ENCODE peak calls at places on chromosomes 7 and 10, in four cellular contexts. One of them, this sample, is unnamed.

GRCh38 chr7:130814753-130815152 is 80.7 kb upstream of the KLF14 start:
- DNase-seq in fibroblast of lung: peak
- DNase-seq in neuronal stem cell: no peak
- DNase-seq in lower lobe of right lung: no peak
- DNase-seq in this sample: no peak

GRCh38 chr7:98323597-98324322 is 42.3 kb downstream of the BRI3 start:
- DNase-seq in fibroblast of lung: peak
- DNase-seq in lower lobe of right lung: no peak
- DNase-seq in neuronal stem cell: peak
- DNase-seq in this sample: no peak

GRCh38 chr7:14807498-14807897 is 95.1 kb downstream of the DGKB start:
- DNase-seq in neuronal stem cell: no peak
- DNase-seq in lower lobe of right lung: no peak
- DNase-seq in fibroblast of lung: no peak
- DNase-seq in this sample: no peak

GRCh38 chr7:124480074-124480820 is 285.3 kb downstream of the GPR37 start:
- DNase-seq in lower lobe of right lung: no peak
- DNase-seq in fibroblast of lung: no peak
- DNase-seq in neuronal stem cell: no peak
- DNase-seq in this sample: no peak

GRCh38 chr7:130227883-130228575 is 20.4 kb downstream of the SSMEM1 start:
- DNase-seq in lower lobe of right lung: no peak
- DNase-seq in neuronal stem cell: no peak
- DNase-seq in fibroblast of lung: no peak
- DNase-seq in this sample: no peak

GRCh38 chr7:140478361-140479061 is 794 bp downstream of the MKRN1 start:
- DNase-seq in fibroblast of lung: peak
- DNase-seq in neuronal stem cell: peak
- DNase-seq in lower lobe of right lung: peak
- DNase-seq in this sample: no peak

GRCh38 chr10:13816195-13816926 is 229.6 kb downstream of the PRPF18 start:
- DNase-seq in neuronal stem cell: no peak
- DNase-seq in fibroblast of lung: peak
- DNase-seq in lower lobe of right lung: peak
- DNase-seq in this sample: peak

GRCh38 chr10:58647770-58648169 is 135.1 kb downstream of the BICC1 start:
- DNase-seq in lower lobe of right lung: no peak
- DNase-seq in fibroblast of lung: no peak
- DNase-seq in neuronal stem cell: no peak
- DNase-seq in this sample: no peak

GRCh38 chr10:75239391-75239790 is 3.6 kb upstream of the COMTD1 start:
- DNase-seq in neuronal stem cell: no peak
- DNase-seq in fibroblast of lung: no peak
- DNase-seq in lower lobe of right lung: no peak
- DNase-seq in this sample: no peak

GRCh38 chr7:158377800-158378623 is 209.6 kb downstream of the PTPRN2 start:
- DNase-seq in fibroblast of lung: no peak
- DNase-seq in lower lobe of right lung: no peak
- DNase-seq in neuronal stem cell: no peak
- DNase-seq in this sample: no peak

GRCh38 chr7:46355331-46355730 is 434.3 kb upstream of the IGFBP3 start:
- DNase-seq in lower lobe of right lung: no peak
- DNase-seq in fibroblast of lung: no peak
- DNase-seq in neuronal stem cell: no peak
- DNase-seq in this sample: no peak

GRCh38 chr10:123766012-123766411 is 99.9 kb downstream of the GPR26 start:
- DNase-seq in neuronal stem cell: no peak
- DNase-seq in lower lobe of right lung: no peak
- DNase-seq in fibroblast of lung: no peak
- DNase-seq in this sample: no peak

DNA sequence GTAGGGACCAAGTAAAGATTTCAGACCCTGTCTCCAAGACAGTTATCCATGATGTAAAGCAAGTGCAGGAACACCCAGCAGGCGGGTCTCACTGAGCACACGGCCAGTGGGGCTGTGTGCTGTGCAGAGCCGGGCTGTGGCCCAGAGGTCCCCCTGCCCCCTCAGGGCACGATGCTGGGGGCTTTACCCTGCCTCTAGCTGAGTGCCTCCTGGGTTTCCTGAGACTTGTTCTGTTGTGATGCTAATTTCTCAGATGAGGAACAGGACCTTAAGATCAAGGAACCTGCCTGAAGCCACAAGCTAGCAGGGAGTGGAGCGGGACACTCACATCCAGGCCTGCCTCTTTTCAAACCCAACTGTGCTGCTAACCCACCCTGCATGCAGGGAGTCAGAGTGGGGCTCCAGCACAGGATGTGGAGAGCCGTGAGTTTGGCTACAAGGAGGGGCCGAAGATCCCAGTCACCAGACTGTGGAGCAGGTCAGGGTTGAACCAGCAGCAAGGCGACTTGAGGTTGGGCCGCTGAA is 76.1 kb upstream of the LYZL2 start:
- DNase-seq in neuronal stem cell: no peak
- DNase-seq in fibroblast of lung: no peak
- DNase-seq in lower lobe of right lung: no peak
- DNase-seq in this sample: no peak
- H3K27ac ChIP-seq in neuronal stem cell: no peak
- H3K27ac ChIP-seq in fibroblast of lung: no peak
- H3K27ac ChIP-seq in lower lobe of right lung: peak
- H3K27ac ChIP-seq in this sample: no peak

GRCh38 chr10:16999665-17000451 is 129.8 kb downstream of the CUBN start:
- DNase-seq in fibroblast of lung: peak
- DNase-seq in lower lobe of right lung: no peak
- DNase-seq in neuronal stem cell: no peak
- DNase-seq in this sample: peak

GRCh38 chr10:17003151-17003550 is 126.5 kb downstream of the CUBN start:
- DNase-seq in lower lobe of right lung: no peak
- DNase-seq in fibroblast of lung: peak
- DNase-seq in neuronal stem cell: no peak
- DNase-seq in this sample: no peak

GRCh38 chr10:17003666-17004065 is 125.9 kb downstream of the CUBN start:
- DNase-seq in fibroblast of lung: no peak
- DNase-seq in neuronal stem cell: no peak
- DNase-seq in lower lobe of right lung: no peak
- DNase-seq in this sample: no peak

GRCh38 chr10:17001961-17002749 is 127.5 kb downstream of the CUBN start:
- DNase-seq in lower lobe of right lung: no peak
- DNase-seq in fibroblast of lung: peak
- DNase-seq in neuronal stem cell: no peak
- DNase-seq in this sample: peak

GRCh38 chr10:17001297-17001744 is 128.3 kb downstream of the CUBN start:
- DNase-seq in lower lobe of right lung: no peak
- DNase-seq in fibroblast of lung: peak
- DNase-seq in neuronal stem cell: no peak
- DNase-seq in this sample: no peak
- H3K27ac ChIP-seq in lower lobe of right lung: peak
- H3K27ac ChIP-seq in fibroblast of lung: peak
- H3K27ac ChIP-seq in neuronal stem cell: no peak
- H3K27ac ChIP-seq in this sample: no peak

DNA sequence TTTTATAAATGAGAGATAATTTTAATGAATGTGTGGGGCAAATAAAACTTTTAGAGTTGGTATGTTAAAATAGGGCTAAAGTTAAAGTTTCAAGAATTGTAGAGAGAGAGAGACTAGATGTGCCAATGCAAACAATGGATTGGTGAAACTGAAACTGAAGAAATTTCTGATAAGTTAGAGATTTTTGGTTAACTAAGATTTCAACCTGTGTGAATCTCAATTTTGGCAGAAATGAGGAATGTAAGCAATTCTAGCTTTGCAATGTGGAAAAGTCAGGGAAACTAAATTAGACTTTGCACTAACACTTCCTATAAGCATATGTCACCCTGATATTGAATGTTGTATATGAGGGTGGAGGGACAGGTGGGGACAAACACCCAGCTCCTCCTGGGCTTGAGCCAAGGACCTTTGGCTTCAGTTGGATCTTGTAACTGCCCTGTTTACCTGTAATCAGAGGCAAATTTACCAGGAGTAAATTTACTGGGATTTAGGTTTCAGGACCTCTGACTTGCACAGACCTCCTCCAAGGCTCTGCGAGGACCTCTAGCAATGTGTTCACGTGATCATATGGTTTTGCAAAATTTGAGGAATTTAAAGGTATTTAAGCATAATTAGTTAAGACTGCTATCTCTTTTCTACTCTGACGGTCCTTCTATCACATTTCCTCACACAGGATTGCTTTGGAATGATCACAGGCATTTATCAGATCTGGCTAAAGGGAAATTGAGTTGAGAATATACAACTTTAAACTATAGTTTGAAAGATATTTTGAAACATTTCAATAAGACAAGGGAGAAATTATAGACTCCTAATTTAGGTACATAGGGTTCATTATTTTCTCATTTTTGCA is 33.1 kb upstream of the RPA3 start:
- DNase-seq in fibroblast of lung: no peak
- DNase-seq in lower lobe of right lung: no peak
- DNase-seq in neuronal stem cell: no peak
- DNase-seq in this sample: no peak
- H3K27ac ChIP-seq in fibroblast of lung: no peak
- H3K27ac ChIP-seq in lower lobe of right lung: no peak
- H3K27ac ChIP-seq in neuronal stem cell: no peak
- H3K27ac ChIP-seq in this sample: no peak

GRCh38 chr10:50563906-50564305 is 59.9 kb downstream of the SGMS1 start:
- DNase-seq in neuronal stem cell: no peak
- DNase-seq in fibroblast of lung: no peak
- DNase-seq in lower lobe of right lung: no peak
- DNase-seq in this sample: no peak
- H3K27ac ChIP-seq in neuronal stem cell: no peak
- H3K27ac ChIP-seq in fibroblast of lung: no peak
- H3K27ac ChIP-seq in lower lobe of right lung: no peak
- H3K27ac ChIP-seq in this sample: no peak

This sample was measured in AG04450.